ENCODE peak calls at places on chromosomes 6 and 20, in nine cellular contexts. M is activated B cell treated with CpG ODN at 0.5 μM for 24 hours, K is endothelial cell, D is AG04450, L is ascending aorta, H is upper lobe of right lung, V is RWPE1, E is heart left ventricle, J is GM12878. R is an unnamed sample.

GRCh38 chr6:110814488-110815259 is 595 bp downstream of the CDK19 start:
- DNase-seq in M (peak), K (peak), D (no peak), L (no peak), H (peak), V (peak), E (peak), J (no peak), R (peak)

GRCh38 chr20:53934421-53935352 is 135.7 kb downstream of the BCAS1 start:
- DNase-seq in M (no peak), K (peak), D (no peak), L (no peak), H (no peak), V (peak), E (peak), J (no peak), R (no peak)

GRCh38 chr6:37988131-37988530 is 168.6 kb downstream of the ZFAND3 start:
- DNase-seq in M (no peak), K (no peak), D (peak), L (no peak), H (no peak), V (no peak), E (no peak), J (no peak), R (no peak)

GRCh38 chr20:45306431-45306982 is at the start of gene RBPJL:
- DNase-seq in M (peak), K (peak), D (no peak), L (no peak), H (no peak), V (peak), E (no peak), J (no peak), R (no peak)

GRCh38 chr20:29878777-29879442 is 1378.6 kb upstream of the DEFB115 start:
- DNase-seq in M (no peak), K (no peak), D (no peak), L (no peak), H (peak), V (no peak), E (no peak), J (no peak), R (no peak)

GRCh38 chr20:10581823-10582222 is 92.0 kb downstream of the JAG1 start:
- DNase-seq in M (no peak), K (no peak), D (no peak), L (no peak), H (no peak), V (peak), E (no peak), J (no peak), R (no peak)

GRCh38 chr6:46637145-46637544 is 15.5 kb downstream of the CYP39A1 start:
- DNase-seq in M (no peak), K (no peak), D (no peak), L (no peak), H (no peak), V (peak), E (no peak), J (no peak), R (no peak)

GRCh38 chr20:46770330-46771194 is 61.1 kb downstream of the SLC2A10 start:
- DNase-seq in M (no peak), K (no peak), D (no peak), L (no peak), H (no peak), V (no peak), E (no peak), J (no peak), R (no peak)

GRCh38 chr6:57137392-57137791 is 34.7 kb upstream of the BAG2 start:
- DNase-seq in M (no peak), K (no peak), D (no peak), L (no peak), H (no peak), V (no peak), E (no peak), J (no peak), R (no peak)

GRCh38 chr6:167825759-167826229 is 917 bp upstream of the AFDN start:
- DNase-seq in M (peak), K (peak), D (no peak), L (no peak), H (peak), V (peak), E (no peak), J (no peak), R (peak)

GRCh38 chr6:52691718-52692117 is 20.8 kb downstream of the TMEM14A start:
- DNase-seq in M (no peak), K (no peak), D (no peak), L (no peak), H (no peak), V (no peak), E (no peak), J (no peak), R (no peak)

GRCh38 chr6:95227301-95227700 is 350.0 kb upstream of the MANEA start:
- DNase-seq in M (no peak), K (no peak), D (no peak), L (no peak), H (no peak), V (no peak), E (no peak), J (no peak), R (no peak)

GRCh38 chr6:34295721-34296120 is 46.9 kb upstream of the SMIM29 start:
- DNase-seq in M (no peak), K (no peak), D (peak), L (no peak), H (no peak), V (no peak), E (no peak), J (peak), R (no peak)

GRCh38 chr6:31139599-31139998 is 733 bp upstream of the PSORS1C2 start:
- DNase-seq in M (no peak), K (peak), D (no peak), L (no peak), H (no peak), V (no peak), E (no peak), J (no peak), R (no peak)

GRCh38 chr6:145749632-145750031 is 14.3 kb upstream of the EPM2A start:
- DNase-seq in M (no peak), K (no peak), D (no peak), L (no peak), H (no peak), V (peak), E (no peak), J (no peak), R (no peak)

GRCh38 chr20:20199338-20200160 is 147.2 kb downstream of the CFAP61 start:
- DNase-seq in M (no peak), K (no peak), D (no peak), L (no peak), H (no peak), V (no peak), E (no peak), J (no peak), R (no peak)

GRCh38 chr6:17454316-17455005 is 61.1 kb downstream of the CAP2 start:
- DNase-seq in M (no peak), K (no peak), D (peak), L (no peak), H (no peak), V (no peak), E (no peak), J (no peak), R (no peak)

GRCh38 chr6:24540197-24540596 is 45.4 kb downstream of the ALDH5A1 start:
- DNase-seq in M (no peak), K (no peak), D (no peak), L (no peak), H (no peak), V (no peak), E (no peak), J (no peak), R (no peak)

GRCh38 chr6:44309092-44309491 is 4.1 kb downstream of the AARS2 start:
- DNase-seq in M (no peak), K (no peak), D (peak), L (no peak), H (no peak), V (peak), E (peak), J (no peak), R (no peak)

GRCh38 chr6:49919261-49919660 is 44.7 kb downstream of the DEFB114 start:
- DNase-seq in M (no peak), K (no peak), D (no peak), L (no peak), H (no peak), V (no peak), E (no peak), J (no peak), R (no peak)

GRCh38 chr6:49923826-49924225 is 40.1 kb downstream of the DEFB114 start:
- DNase-seq in M (no peak), K (no peak), D (no peak), L (no peak), H (no peak), V (no peak), E (no peak), J (no peak), R (no peak)

GRCh38 chr6:49915035-49915434 is 48.7 kb upstream of the CRISP1 start:
- DNase-seq in M (no peak), K (no peak), D (no peak), L (no peak), H (no peak), V (no peak), E (peak), J (no peak), R (no peak)

GRCh38 chr6:49919935-49920644 is 43.9 kb downstream of the DEFB114 start:
- DNase-seq in M (no peak), K (no peak), D (no peak), L (no peak), H (no peak), V (no peak), E (no peak), J (no peak), R (no peak)

GRCh38 chr6:49918787-49919186 is 45.2 kb downstream of the DEFB114 start:
- DNase-seq in M (no peak), K (no peak), D (no peak), L (no peak), H (no peak), V (no peak), E (no peak), J (no peak), R (no peak)
- TF ChIP-seq CTCF in M (no peak), K (no peak), D (no peak), L (no peak), H (no peak), V (no peak), E (no peak), J (no peak), R (no peak)

GRCh38 chr6:14212632-14213031 is 95.1 kb downstream of the CD83 start:
- DNase-seq in M (no peak), K (no peak), D (no peak), L (no peak), H (no peak), V (no peak), E (no peak), J (no peak), R (no peak)

GRCh38 chr6:14212020-14212419 is 94.4 kb downstream of the CD83 start:
- DNase-seq in M (no peak), K (no peak), D (no peak), L (no peak), H (no peak), V (peak), E (no peak), J (no peak), R (no peak)

GRCh38 chr6:14211596-14211961 is 94.0 kb downstream of the CD83 start:
- DNase-seq in M (no peak), K (no peak), D (no peak), L (no peak), H (peak), V (no peak), E (peak), J (no peak), R (no peak)

GRCh38 chr6:14210077-14210476 is 92.5 kb downstream of the CD83 start:
- DNase-seq in M (no peak), K (no peak), D (no peak), L (no peak), H (no peak), V (no peak), E (no peak), J (no peak), R (no peak)

GRCh38 chr6:14210663-14211595 is 93.4 kb downstream of the CD83 start:
- DNase-seq in M (peak), K (peak), D (peak), L (peak), H (peak), V (peak), E (peak), J (peak), R (peak)
- TF ChIP-seq CTCF in M (no peak), K (peak), D (peak), L (peak), H (peak), V (peak), E (peak), J (peak), R (peak)

DNA sequence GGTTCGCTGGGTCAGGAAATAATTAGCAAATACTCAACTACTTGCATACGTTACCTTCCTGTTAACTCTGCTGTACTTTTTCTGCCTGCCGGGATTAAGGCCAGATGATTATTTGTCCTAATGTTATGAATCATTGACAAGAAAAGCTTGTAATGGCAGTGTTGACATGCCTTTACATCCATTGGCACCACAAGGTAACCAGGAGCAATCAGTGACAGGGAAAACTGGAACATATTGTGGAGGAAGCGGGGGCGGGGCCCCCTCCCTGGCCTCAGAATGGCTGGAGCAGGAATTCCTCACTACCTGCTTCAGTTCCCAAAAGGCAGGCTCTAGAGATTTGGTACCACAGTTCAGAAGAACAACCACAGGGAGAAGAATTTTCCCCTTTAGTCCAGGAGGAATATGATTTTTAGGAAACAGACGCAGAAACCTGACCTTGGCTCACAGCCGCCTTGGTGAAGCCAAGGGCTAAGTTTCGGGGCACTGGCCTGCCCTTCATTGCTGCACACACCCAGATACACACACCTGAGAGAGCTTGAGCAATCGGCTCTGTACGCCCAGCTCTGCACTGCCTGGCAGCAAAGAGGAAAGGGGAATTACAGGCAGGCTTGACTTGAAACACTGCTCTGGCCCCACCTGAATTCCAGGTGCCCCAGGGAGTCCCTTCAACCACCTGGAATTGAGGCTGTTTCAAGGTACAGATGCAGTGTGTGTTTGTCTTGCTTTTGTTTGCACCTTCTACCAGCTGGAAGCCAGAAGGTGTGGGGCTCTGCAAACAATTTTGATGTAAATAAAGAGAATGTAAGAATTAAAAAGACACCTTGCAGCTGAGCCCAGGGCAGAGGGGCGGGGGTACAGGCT is 89.8 kb downstream of the MYB start:
- DNase-seq in M (no peak), K (no peak), D (no peak), L (no peak), H (peak), V (peak), E (no peak), J (no peak), R (no peak)
- TF ChIP-seq CTCF in M (no peak), K (no peak), D (no peak), L (no peak), H (no peak), V (no peak), E (no peak), J (no peak), R (no peak)

GRCh38 chr6:131470549-131470948 is 102.5 kb upstream of the ARG1 start:
- DNase-seq in M (no peak), K (no peak), D (no peak), L (no peak), H (no peak), V (no peak), E (no peak), J (no peak), R (no peak)
- TF ChIP-seq CTCF in M (no peak), K (no peak), D (no peak), L (no peak), H (no peak), V (no peak), E (no peak), J (no peak), R (no peak)

GRCh38 chr6:108359901-108360882 is 65.3 kb downstream of the AFG1L start:
- DNase-seq in M (no peak), K (no peak), D (no peak), L (no peak), H (no peak), V (no peak), E (no peak), J (no peak), R (no peak)
- TF ChIP-seq CTCF in M (no peak), K (no peak), D (no peak), L (no peak), H (peak), V (no peak), E (no peak), J (peak), R (no peak)

GRCh38 chr6:89574860-89575561 is 63.5 kb downstream of the LYRM2 start:
- DNase-seq in M (no peak), K (no peak), D (no peak), L (no peak), H (no peak), V (no peak), E (no peak), J (no peak), R (no peak)

GRCh38 chr6:89580997-89581666 is 57.4 kb downstream of the LYRM2 start:
- DNase-seq in M (no peak), K (no peak), D (no peak), L (no peak), H (no peak), V (no peak), E (no peak), J (no peak), R (no peak)

GRCh38 chr6:89575562-89575960 is 63.0 kb downstream of the LYRM2 start:
- DNase-seq in M (no peak), K (no peak), D (no peak), L (no peak), H (no peak), V (no peak), E (no peak), J (no peak), R (no peak)
- TF ChIP-seq CTCF in M (no peak), K (no peak), D (no peak), L (no peak), H (no peak), V (no peak), E (no peak), J (no peak), R (no peak)

DNA sequence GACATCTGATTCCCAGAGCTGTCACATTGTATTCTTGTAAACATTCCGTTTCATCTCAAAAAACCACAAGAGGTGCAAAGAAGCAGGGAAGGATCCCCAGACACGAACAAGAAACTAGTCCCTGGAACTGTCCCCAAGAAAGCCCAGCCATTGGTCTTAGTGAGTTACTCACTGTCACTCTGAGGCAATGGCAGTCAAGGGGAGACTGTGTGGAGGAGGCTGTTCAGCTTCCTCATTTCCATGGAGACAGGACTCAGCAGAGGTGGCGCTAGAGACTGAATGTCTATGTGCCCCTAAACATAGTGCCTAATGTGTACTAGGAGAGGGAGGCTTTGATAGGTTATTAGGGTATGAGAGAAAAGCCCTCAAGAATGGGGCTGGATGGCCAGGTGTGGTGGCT is 11.1 kb downstream of the ULBP1 start:
- DNase-seq in M (no peak), K (no peak), D (no peak), L (no peak), H (no peak), V (no peak), E (no peak), J (no peak), R (peak)
- TF ChIP-seq CTCF in M (no peak), K (no peak), D (no peak), L (no peak), H (no peak), V (no peak), E (no peak), J (no peak), R (no peak)

R was measured in mesothelial cell of epicardium.